ENCODE peak calls at places on chromosomes 11 and 22, in seven cellular contexts. K is endothelial cell of umbilical vein, I is fibroblast of lung, G is HCT116, H is lower lobe of right lung, S is tibial artery, C is uterus. B is an unnamed sample.

GRCh38 chr22:47474895-47475294 is 712.4 kb downstream of the TBC1D22A start:
- DNase-seq in H (no peak), C (no peak), K (no peak), S (no peak), I (no peak), G (no peak), B (no peak)

GRCh38 chr11:67273260-67273990 is 7.2 kb downstream of the GRK2 start:
- DNase-seq in K (no peak), G (no peak), I (no peak), H (no peak), S (peak; percentile 22), C (peak; percentile 14), B (no peak)

GRCh38 chr11:45921561-45922424 is 663 bp upstream of the LARGE2 start:
- DNase-seq in C (no peak), I (no peak), G (no peak), K (no peak), H (peak; percentile 87), S (no peak), B (no peak)

GRCh38 chr11:74019860-74020259 is 11.0 kb upstream of the UCP3 start:
- DNase-seq in G (no peak), I (peak; percentile 71), S (no peak), C (no peak), K (no peak), H (no peak), B (no peak)

GRCh38 chr11:121672630-121673487 is 220.1 kb upstream of the SORL1-AS1 start:
- DNase-seq in S (peak; percentile 49), H (no peak), K (no peak), G (no peak), C (no peak), I (peak; percentile 18), B (no peak)

GRCh38 chr11:72625746-72626636 is 48.2 kb downstream of the PDE2A start:
- DNase-seq in C (peak; percentile 52), K (peak; percentile 85), G (no peak), H (peak; percentile 62), S (peak; percentile 63), I (no peak), B (no peak)

GRCh38 chr22:26671317-26672059 is 14.1 kb downstream of the MIAT start:
- DNase-seq in I (no peak), C (peak; percentile 47), K (no peak), G (no peak), S (peak; percentile 40), H (peak; percentile 59), B (no peak)

GRCh38 chr11:134322553-134322952 is 9.2 kb upstream of the GLB1L2 start:
- DNase-seq in H (no peak), I (no peak), C (no peak), K (no peak), G (no peak), S (no peak), B (no peak)

GRCh38 chr22:50711446-50712340 is 26.3 kb upstream of the ACR start:
- DNase-seq in C (no peak), H (peak; percentile 34), S (no peak), G (no peak), I (no peak), K (no peak), B (no peak)

GRCh38 chr22:26975865-26976264 is 318.5 kb downstream of the MIAT start:
- DNase-seq in H (no peak), G (no peak), I (no peak), C (no peak), K (no peak), S (no peak), B (no peak)

GRCh38 chr11:21810650-21811049 is 382.2 kb upstream of the ANO5 start:
- DNase-seq in K (no peak), C (no peak), S (no peak), H (no peak), G (no peak), I (no peak), B (no peak)

GRCh38 chr11:25535462-25535861 is 796.5 kb upstream of the ANO3 start:
- DNase-seq in K (no peak), H (no peak), S (peak; percentile 68), C (peak; percentile 14), G (no peak), I (peak; percentile 7), B (no peak)

GRCh38 chr22:26314656-26315055 is 114.4 kb upstream of the ASPHD2 start:
- DNase-seq in K (no peak), I (no peak), G (no peak), H (no peak), S (no peak), C (no peak), B (no peak)

GRCh38 chr22:37233751-37234631 is 10.1 kb downstream of the RAC2 start:
- DNase-seq in S (no peak), C (no peak), K (no peak), I (no peak), H (peak; percentile 22), G (no peak), B (no peak)

GRCh38 chr11:10622957-10623787 is 54.7 kb upstream of the LYVE1 start:
- DNase-seq in S (peak; percentile 52), G (no peak), C (no peak), H (no peak), I (no peak), K (no peak), B (no peak)

GRCh38 chr11:71164621-71165020 is 87.8 kb downstream of the SHANK2 start:
- DNase-seq in I (no peak), H (no peak), C (no peak), G (no peak), K (no peak), S (no peak), B (no peak)

GRCh38 chr11:6307879-6308278 is 12.4 kb downstream of the CAVIN3 start:
- DNase-seq in C (no peak), K (no peak), S (no peak), I (peak; percentile 38), G (no peak), H (no peak), B (no peak)

GRCh38 chr22:17945851-17946690 is 78.3 kb downstream of the MICAL3 start:
- DNase-seq in I (no peak), H (no peak), C (no peak), G (no peak), K (no peak), S (no peak), B (no peak)

GRCh38 chr11:130434521-130435223 is 6.3 kb upstream of the ADAMTS8 start:
- DNase-seq in S (peak; percentile 70), K (peak; percentile 87), H (peak; percentile 78), I (peak; percentile 71), G (peak; percentile 68), C (peak; percentile 78), B (peak; percentile 65)

GRCh38 chr11:44033411-44033850 is 14.3 kb upstream of the ACCSL start:
- DNase-seq in K (no peak), H (no peak), S (no peak), G (no peak), I (no peak), C (no peak), B (no peak)

GRCh38 chr11:43419460-43419859 is 60.7 kb downstream of the TTC17 start:
- DNase-seq in C (no peak), G (peak; percentile 2), K (peak; percentile 59), S (no peak), I (peak; percentile 14), H (no peak), B (peak; percentile 16)

GRCh38 chr11:19220903-19221682 is 19.3 kb upstream of the CSRP3 start:
- DNase-seq in H (no peak), G (no peak), K (peak; percentile 54), I (peak; percentile 48), C (no peak), S (no peak), B (no peak)

GRCh38 chr11:47485112-47485511 is 36.2 kb upstream of the RAPSN start:
- DNase-seq in K (no peak), S (no peak), C (no peak), H (peak; percentile 87), G (no peak), I (no peak), B (no peak)

GRCh38 chr22:32558681-32559355 is 84.2 kb downstream of the FBXO7 start:
- DNase-seq in I (peak; percentile 85), C (peak; percentile 92), K (no peak), H (no peak), G (peak; percentile 75), S (peak; percentile 90), B (no peak)

GRCh38 chr11:44702897-44703296 is 23.9 kb upstream of the TSPAN18 start:
- DNase-seq in G (no peak), K (no peak), C (peak; percentile 75), I (peak; percentile 36), H (no peak), S (no peak), B (peak; percentile 49)

DNA sequence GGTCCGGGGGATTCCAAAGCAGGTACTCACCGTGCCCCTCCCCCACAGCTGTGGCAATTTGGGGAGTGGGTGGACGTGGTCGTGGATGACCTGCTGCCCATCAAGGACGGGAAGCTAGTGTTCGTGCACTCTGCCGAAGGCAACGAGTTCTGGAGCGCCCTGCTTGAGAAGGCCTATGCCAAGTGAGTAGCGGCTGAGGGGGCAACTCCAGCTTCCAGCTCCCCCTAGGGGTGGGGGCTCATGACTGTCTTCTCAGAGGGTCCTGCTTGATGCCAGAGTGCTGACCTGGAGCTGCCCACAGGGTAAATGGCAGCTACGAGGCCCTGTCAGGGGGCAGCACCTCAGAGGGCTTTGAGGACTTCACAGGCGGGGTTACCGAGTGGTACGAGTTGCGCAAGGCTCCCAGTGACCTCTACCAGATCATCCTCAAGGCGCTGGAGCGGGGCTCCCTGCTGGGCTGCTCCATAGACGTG is 4.2 kb downstream of the CAPN1 start:
- DNase-seq in C (no peak), S (no peak), G (no peak), K (no peak), I (no peak), H (no peak), B (no peak)
- H3K36me3 ChIP-seq in C (no peaks in the 10 kb centered on the region), S (peaks cover 51% of the 10 kb centered on the region), G (peaks cover 45% of the 10 kb centered on the region), K (peaks cover 36% of the 10 kb centered on the region), I (peaks cover 40% of the 10 kb centered on the region), H (peaks cover 69% of the 10 kb centered on the region), B (peaks cover 69% of the 10 kb centered on the region)

GRCh38 chr22:46390652-46391301 is 55.3 kb downstream of the TRMU start:
- DNase-seq in H (no peak), I (peak; percentile 24), S (peak; percentile 44), C (no peak), K (peak; percentile 17), G (no peak), B (no peak)
- H3K4me3 ChIP-seq in H (no peak overlapping the region), I (no peak overlapping the region), S (peak overlapping the region; percentile 9), C (no peak overlapping the region), K (no peak overlapping the region), G (no peak overlapping the region), B (no peak overlapping the region)

GRCh38 chr11:3042496-3043314 is 14.5 kb downstream of the CARS1 start:
- DNase-seq in H (no peak), I (no peak), K (no peak), G (no peak), S (no peak), C (no peak), B (no peak)
- H3K36me3 ChIP-seq in H (peaks cover 72% of the 10 kb centered on the region), I (peaks cover 33% of the 10 kb centered on the region), K (peaks cover 16% of the 10 kb centered on the region), G (peaks cover 25% of the 10 kb centered on the region), S (peaks cover 44% of the 10 kb centered on the region), C (no peaks in the 10 kb centered on the region), B (peaks cover 93% of the 10 kb centered on the region)

DNA sequence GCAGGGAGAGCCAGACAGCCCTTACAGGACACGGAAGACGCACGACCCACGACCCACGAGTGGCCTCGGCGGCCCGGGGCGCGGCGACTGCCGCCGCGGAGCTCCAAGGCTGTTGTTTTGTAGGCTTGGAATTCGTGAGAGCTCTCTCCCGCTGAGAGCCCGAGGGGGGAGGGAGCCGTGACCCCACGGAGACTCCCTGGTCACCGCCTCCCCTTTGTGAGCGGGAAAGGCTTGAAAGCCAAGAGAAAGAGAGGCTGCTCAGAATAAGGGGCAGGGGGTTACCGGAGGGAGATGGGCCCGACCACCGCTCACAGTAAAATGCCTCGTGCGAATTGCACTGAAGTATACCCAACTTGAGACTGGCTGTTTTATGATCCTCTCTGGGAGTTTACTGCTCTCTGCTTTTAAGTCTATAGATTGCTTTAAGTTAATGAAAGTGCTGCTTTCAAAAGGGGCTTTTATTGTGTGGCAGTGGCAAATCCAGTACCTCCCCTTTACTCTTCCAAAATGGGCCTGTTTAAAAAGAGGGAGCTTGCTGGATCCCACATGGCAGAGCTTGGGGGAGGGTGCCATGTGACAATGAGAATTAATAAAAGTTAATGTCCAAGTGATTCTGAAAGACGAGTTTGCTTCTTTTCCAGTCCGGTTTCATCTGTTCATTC is 2.9 kb downstream of the PKNOX2 start:
- DNase-seq in K (no peak), S (peak; percentile 36), H (no peak), C (no peak), I (peak; percentile 47), G (no peak), B (peak; percentile 28)
- H3K4me3 ChIP-seq in K (peak overlapping the region; percentile 53), S (peak overlapping the region; percentile 65), H (peak overlapping the region; percentile 59), C (peak overlapping the region; percentile 55), I (peak overlapping the region; percentile 56), G (no peak overlapping the region), B (peak overlapping the region; percentile 63)

B was measured in NT2/D1.